ENCODE peak calls at places on chromosomes 2 and 18, in nine cellular contexts. X, S, G, R, I, B, F, N and J are unnamed samples.

GRCh38 chr18:48129621-48130082 is 199.2 kb upstream of the SMAD2 start:
- DNase-seq in R (peak; percentile 17), F (no peak), N (no peak), S (no peak), G (peak; percentile 43), I (no peak), B (peak; percentile 39), X (peak; percentile 67), J (no peak)

GRCh38 chr2:127455566-127456493 is 37.6 kb downstream of the PROC start:
- DNase-seq in G (no peak), X (no peak), S (no peak), F (no peak), B (no peak), R (no peak), I (no peak), N (no peak), J (no peak)

GRCh38 chr2:122635649-122636496 is 880.4 kb downstream of the TSN start:
- DNase-seq in G (no peak), X (no peak), B (no peak), N (no peak), I (no peak), R (no peak), F (no peak), S (no peak), J (no peak)

GRCh38 chr2:150663143-150663542 is 175.7 kb upstream of the RND3 start:
- DNase-seq in N (no peak), G (no peak), S (no peak), X (no peak), I (no peak), F (no peak), R (no peak), B (no peak), J (no peak)

GRCh38 chr2:216694201-216694825 is 1.0 kb downstream of the IGFBP5 start:
- DNase-seq in I (peak; percentile 89), R (peak; percentile 80), S (peak; percentile 64), B (peak; percentile 60), X (peak; percentile 49), G (no peak), F (peak; percentile 43), N (peak; percentile 54), J (peak; percentile 62)

GRCh38 chr2:231306791-231307440 is 88.6 kb upstream of the B3GNT7 start:
- DNase-seq in F (no peak), X (no peak), I (no peak), N (no peak), G (no peak), R (no peak), B (no peak), S (no peak), J (no peak)

GRCh38 chr2:36453652-36454051 is 98.1 kb downstream of the CRIM1 start:
- DNase-seq in S (no peak), F (no peak), G (no peak), I (no peak), X (no peak), R (no peak), N (no peak), B (no peak), J (no peak)

GRCh38 chr2:85997016-85997970 is 108.4 kb downstream of the POLR1A start:
- DNase-seq in R (no peak), N (no peak), S (no peak), I (peak; percentile 82), B (peak; percentile 81), X (peak; percentile 80), G (peak; percentile 68), F (no peak), J (no peak)

GRCh38 chr2:27407798-27408491 is 1.4 kb downstream of the PPM1G start:
- DNase-seq in X (no peak), N (peak; percentile 78), G (no peak), F (no peak), I (no peak), B (peak; percentile 39), R (no peak), S (no peak), J (no peak)

GRCh38 chr2:234341332-234341985 is 155.4 kb downstream of the ARL4C start:
- DNase-seq in S (no peak), F (no peak), G (no peak), I (no peak), X (no peak), B (no peak), N (no peak), R (no peak), J (no peak)

GRCh38 chr2:241654551-241654950 is 17.1 kb downstream of the ATG4B start:
- DNase-seq in F (no peak), I (no peak), R (no peak), N (no peak), G (no peak), S (no peak), X (no peak), B (no peak), J (no peak)

GRCh38 chr18:44594779-44595467 is 85.8 kb upstream of the SETBP1 start:
- DNase-seq in N (no peak), S (no peak), F (no peak), R (no peak), X (no peak), G (no peak), I (no peak), B (no peak), J (no peak)

GRCh38 chr18:8951491-8951890 is 151.0 kb upstream of the NDUFV2 start:
- DNase-seq in R (no peak), N (no peak), S (no peak), B (no peak), G (no peak), F (no peak), I (no peak), X (no peak), J (no peak)

GRCh38 chr18:65592419-65592818 is 158.4 kb upstream of the CDH7 start:
- DNase-seq in B (no peak), X (no peak), F (no peak), N (no peak), I (no peak), G (no peak), S (no peak), R (no peak), J (no peak)
- TF ChIP-seq POLR2A in B (no peak), X (no peak), F (no peak), N (no peak), I (no peak), G (no peak), S (no peak), R (no peak), J (no peak)

GRCh38 chr2:102046135-102046901 is 54.6 kb downstream of the IL1R2 start:
- DNase-seq in I (no peak), B (peak; percentile 50), N (no peak), R (no peak), X (no peak), S (no peak), G (no peak), F (no peak), J (no peak)

GRCh38 chr2:102044235-102044920 is 52.6 kb downstream of the IL1R2 start:
- DNase-seq in B (no peak), R (no peak), F (no peak), G (no peak), I (no peak), N (no peak), S (no peak), X (no peak), J (no peak)

GRCh38 chr2:102043560-102043959 is 51.8 kb downstream of the IL1R2 start:
- DNase-seq in I (no peak), F (no peak), N (no peak), S (no peak), R (no peak), B (no peak), X (no peak), G (no peak), J (no peak)

GRCh38 chr2:102045697-102046096 is 53.9 kb downstream of the IL1R2 start:
- DNase-seq in F (no peak), R (no peak), S (no peak), B (no peak), X (no peak), I (no peak), N (no peak), G (no peak), J (no peak)

DNA sequence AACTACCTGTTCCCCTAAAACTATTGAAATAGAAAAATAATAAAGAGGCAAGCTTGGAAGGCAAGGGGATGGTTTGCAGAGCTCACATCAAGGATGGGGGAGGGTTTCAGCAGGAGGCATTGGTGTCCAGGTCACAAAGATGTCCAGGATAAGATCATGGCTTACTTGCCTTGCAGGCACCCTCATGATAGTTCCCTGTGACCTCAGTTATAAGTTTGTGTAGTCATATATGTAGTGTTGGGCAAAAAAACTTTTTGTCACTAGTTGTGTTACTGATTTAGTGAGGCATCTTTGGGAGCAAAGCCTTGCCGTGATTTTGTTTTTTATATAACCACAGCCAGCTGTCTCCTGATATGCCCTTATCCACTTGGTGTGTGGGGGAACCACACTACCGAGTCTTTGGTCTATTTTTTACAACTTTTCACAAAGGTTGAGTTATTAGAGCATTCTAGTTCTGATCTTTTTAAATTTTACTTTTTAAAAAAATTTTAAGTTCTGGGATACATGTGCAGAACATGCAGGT is 53.3 kb downstream of the IL1R2 start:
- DNase-seq in F (no peak), S (no peak), G (no peak), X (no peak), N (no peak), I (no peak), R (no peak), B (no peak), J (no peak)
- H3K27ac ChIP-seq in F (no peak overlapping the region), S (no peak overlapping the region), G (no peak overlapping the region), X (no peak overlapping the region), N (no peak overlapping the region), I (no peak overlapping the region), R (no peak overlapping the region), B (no peak overlapping the region), J (no peak overlapping the region)

GRCh38 chr2:2796207-2796606 is 465.1 kb upstream of the MYT1L start:
- DNase-seq in X (no peak), F (no peak), S (no peak), I (no peak), B (no peak), R (no peak), G (no peak), N (no peak), J (no peak)
- TF ChIP-seq POLR2A in X (no peak), F (no peak), S (no peak), I (no peak), B (no peak), R (no peak), G (no peak), N (no peak), J (no peak)

GRCh38 chr18:59150236-59150635 is 10.6 kb downstream of the SEC11C start:
- DNase-seq in R (no peak), X (no peak), N (peak; percentile 3), B (no peak), F (no peak), S (no peak), I (no peak), G (no peak), J (no peak)

GRCh38 chr18:59149416-59149815 is 9.7 kb downstream of the SEC11C start:
- DNase-seq in I (no peak), F (no peak), S (no peak), N (no peak), X (no peak), R (no peak), B (no peak), G (no peak), J (no peak)

GRCh38 chr18:59159986-59160385 is 20.3 kb downstream of the SEC11C start:
- DNase-seq in N (no peak), X (no peak), G (no peak), R (no peak), F (no peak), I (no peak), S (no peak), B (no peak), J (no peak)

GRCh38 chr18:59156316-59156715 is 16.6 kb downstream of the SEC11C start:
- DNase-seq in F (no peak), G (no peak), R (no peak), B (no peak), S (no peak), X (no peak), I (no peak), N (no peak), J (no peak)

GRCh38 chr18:59155140-59155539 is 15.5 kb downstream of the SEC11C start:
- DNase-seq in I (no peak), S (no peak), R (no peak), F (no peak), G (no peak), X (no peak), N (peak; percentile 2), B (no peak), J (no peak)
- H3K27ac ChIP-seq in I (no peak overlapping the region), S (no peak overlapping the region), R (no peak overlapping the region), F (no peak overlapping the region), G (no peak overlapping the region), X (peak overlapping the region; percentile 50), N (no peak overlapping the region), B (no peak overlapping the region), J (no peak overlapping the region)